ENCODE peak calls at places on chromosomes 7 and 10, in eight cellular contexts. T is stimulated activated CD8-positive, alpha-beta memory T cell treated with anti-CD3 and anti-CD28 coated beads, Interleukin-7, amount 100 ng/mL, for 1 hour; O is adipocyte; S is activated CD4-positive, alpha-beta memory T cell treated with anti-CD3 and anti-CD28 coated beads for 36 hours; Z is anterior cingulate cortex; V is stimulated activated CD4-positive, alpha-beta T cell treated with anti-CD3 and anti-CD28 coated beads, Interleukin-4, amount 100 ng/mL, for 48 hours; Y is NCI-H446; B is HS-5. F is an unnamed sample.

GRCh38 chr10:67017218-67017617 is 91.4 kb downstream of the LRRTM3 start:
- DNase-seq in B (no peak), V (no peak), Y (no peak), T (no peak), Z (no peak), O (peak; percentile 8), S (no peak), F (no peak)

GRCh38 chr10:33291053-33291592 is 43.3 kb downstream of the NRP1 start:
- DNase-seq in T (no peak), V (no peak), O (peak; percentile 90), Z (no peak), S (no peak), B (no peak), Y (no peak), F (peak; percentile 97)

GRCh38 chr10:92436611-92437010 is 137.3 kb downstream of the IDE start:
- DNase-seq in T (no peak), V (no peak), O (no peak), Y (no peak), Z (no peak), B (no peak), S (no peak), F (no peak)

GRCh38 chr10:117094856-117095255 is 43.2 kb downstream of the VAX1 start:
- DNase-seq in Y (no peak), S (no peak), T (no peak), O (no peak), B (no peak), V (no peak), Z (no peak), F (no peak)

GRCh38 chr10:124086787-124087671 is 6.4 kb downstream of the CHST15 start:
- DNase-seq in S (no peak), T (no peak), Z (no peak), O (no peak), Y (no peak), V (no peak), B (no peak), F (no peak)

GRCh38 chr7:80054356-80054755 is 80.3 kb upstream of the GNAI1 start:
- DNase-seq in B (peak; percentile 81), Z (no peak), Y (peak; percentile 10), V (no peak), S (no peak), T (no peak), O (peak; percentile 73), F (peak; percentile 43)

GRCh38 chr7:139471740-139472353 is 11.6 kb downstream of the KLRG2 start:
- DNase-seq in Z (no peak), V (no peak), S (no peak), T (no peak), O (peak; percentile 66), B (no peak), Y (no peak), F (peak; percentile 46)

GRCh38 chr10:77828376-77828775 is 98.2 kb downstream of the DLG5 start:
- DNase-seq in Y (no peak), S (no peak), O (no peak), V (no peak), B (no peak), Z (no peak), T (no peak), F (no peak)

GRCh38 chr7:137572071-137572784 is 228.7 kb upstream of the PTN start:
- DNase-seq in B (no peak), O (no peak), S (no peak), V (no peak), T (no peak), Y (no peak), Z (no peak), F (no peak)

GRCh38 chr7:123522061-123522460 is 12.3 kb downstream of the IQUB start:
- DNase-seq in Y (no peak), T (no peak), B (no peak), Z (no peak), O (peak; percentile 33), V (no peak), S (no peak), F (no peak)

GRCh38 chr10:44167752-44168151 is 217.1 kb downstream of the CXCL12 start:
- DNase-seq in Z (no peak), V (no peak), O (no peak), T (no peak), B (no peak), Y (no peak), S (no peak), F (no peak)

GRCh38 chr10:62016477-62017140 is 115.1 kb downstream of the ARID5B start:
- DNase-seq in T (no peak), Z (no peak), B (no peak), Y (peak; percentile 28), V (no peak), O (peak; percentile 33), S (no peak), F (peak; percentile 67)

GRCh38 chr7:41886906-41887311 is 184.0 kb upstream of the INHBA start:
- DNase-seq in S (no peak), V (no peak), O (peak; percentile 92), Z (no peak), T (no peak), Y (no peak), B (peak; percentile 62), F (peak; percentile 98)

GRCh38 chr7:132503415-132503814 is 72.9 kb downstream of the PLXNA4 start:
- DNase-seq in S (no peak), Y (no peak), T (no peak), Z (no peak), O (no peak), V (no peak), B (no peak), F (no peak)

GRCh38 chr7:49852619-49853462 is 79.4 kb downstream of the VWC2 start:
- DNase-seq in V (no peak), T (no peak), Y (peak; percentile 93), B (peak; percentile 33), Z (peak; percentile 26), O (peak; percentile 50), S (peak; percentile 24), F (peak; percentile 9)

GRCh38 chr10:117537436-117537903 is 5.1 kb upstream of the EMX2 start:
- DNase-seq in S (peak; percentile 39), V (no peak), O (peak; percentile 41), B (no peak), Y (no peak), T (no peak), Z (no peak), F (peak; percentile 10)

GRCh38 chr10:117980216-117980615 is 66.5 kb downstream of the RAB11FIP2 start:
- DNase-seq in B (peak; percentile 69), V (no peak), Y (no peak), O (peak; percentile 55), S (no peak), T (no peak), Z (no peak), F (peak; percentile 80)

GRCh38 chr7:41731486-41732278 is 28.8 kb upstream of the INHBA start:
- DNase-seq in B (no peak), S (no peak), Y (no peak), Z (no peak), O (no peak), T (no peak), V (no peak), F (no peak)

GRCh38 chr7:99953649-99954048 is 22.2 kb downstream of the AZGP1 start:
- DNase-seq in T (no peak), V (no peak), O (peak; percentile 48), Z (no peak), S (peak; percentile 39), Y (no peak), B (no peak), F (peak; percentile 40)

GRCh38 chr10:79382491-79382941 is 35.2 kb downstream of the PPIF start:
- DNase-seq in Y (no peak), V (no peak), S (peak; percentile 4), B (no peak), T (no peak), O (no peak), Z (no peak), F (no peak)

GRCh38 chr7:64541438-64542359 is 21.2 kb downstream of the ZNF680 start:
- DNase-seq in T (no peak), B (no peak), O (peak; percentile 34), S (peak; percentile 25), V (no peak), Z (no peak), Y (no peak), F (peak; percentile 85)

GRCh38 chr7:117619690-117620089 is 139.9 kb downstream of the CFTR start:
- DNase-seq in Z (no peak), Y (no peak), V (no peak), T (no peak), O (no peak), B (no peak), S (no peak), F (no peak)

GRCh38 chr10:73898730-73899400 is 12.1 kb upstream of the PLAU start:
- DNase-seq in Z (no peak), O (no peak), T (no peak), B (no peak), S (no peak), Y (no peak), V (no peak), F (peak; percentile 50)

GRCh38 chr10:7433861-7434260 is 23.0 kb upstream of the SFMBT2 start:
- DNase-seq in V (no peak), B (no peak), Z (no peak), O (no peak), S (no peak), T (no peak), Y (no peak), F (no peak)

GRCh38 chr7:23467281-23467680 is 3.0 kb downstream of the IGF2BP3 start:
- DNase-seq in O (peak; percentile 48), S (no peak), Z (no peak), V (no peak), Y (no peak), T (no peak), B (no peak), F (no peak)

GRCh38 chr10:92990615-92991014 is 70.0 kb upstream of the CYP26C1 start:
- DNase-seq in V (peak; percentile 16), O (no peak), B (no peak), S (peak; percentile 49), Z (no peak), T (no peak), Y (no peak), F (peak; percentile 49)

GRCh38 chr7:143360788-143361551 is 1.5 kb downstream of the FAM131B start:
- DNase-seq in Z (peak; percentile 30), O (no peak), Y (no peak), S (no peak), B (no peak), T (no peak), V (no peak), F (no peak)

GRCh38 chr7:135509589-135509838 is 388 bp downstream of the CNOT4 start:
- DNase-seq in Y (peak; percentile 31), T (no peak), B (no peak), V (no peak), O (no peak), Z (no peak), S (no peak), F (no peak)

GRCh38 chr7:99786726-99787300 is 2.8 kb upstream of the CYP3A4 start:
- DNase-seq in Y (no peak), O (no peak), Z (no peak), V (no peak), T (no peak), B (no peak), S (no peak), F (no peak)

GRCh38 chr7:27091936-27092752 is 3.7 kb downstream of the HOXA1 start:
- DNase-seq in Y (no peak), S (no peak), V (no peak), T (no peak), O (no peak), Z (no peak), B (no peak), F (no peak)

GRCh38 chr10:44860811-44861751 is 50.1 kb upstream of the TMEM72 start:
- DNase-seq in B (peak; percentile 83), S (no peak), Z (no peak), T (no peak), O (peak; percentile 91), V (no peak), Y (no peak), F (peak; percentile 99)